ENCODE peak calls at places on chromosomes 11 and 22, in four cellular contexts. Y is GM10248, L is choroid plexus epithelial cell, P is AG09319. U is an unnamed sample.

GRCh38 chr11:79019981-79020380 is 420.8 kb downstream of the TENM4 start:
- DNase-seq in Y (no peak), L (no peak), P (no peak), U (no peak)

GRCh38 chr11:124951341-124951740 is 2.7 kb upstream of the CCDC15 start:
- DNase-seq in Y (no peak), L (no peak), P (no peak), U (no peak)

GRCh38 chr11:117941163-117941707 is 12.0 kb upstream of the TMPRSS13 start:
- DNase-seq in Y (no peak), L (no peak), P (no peak), U (no peak)

GRCh38 chr22:28027453-28028448 is 108.7 kb upstream of the PITPNB start:
- DNase-seq in Y (no peak), L (no peak), P (no peak), U (peak)

GRCh38 chr22:37817705-37818311 is 5.4 kb upstream of the GALR3 start:
- DNase-seq in Y (peak), L (peak), P (peak), U (peak)

GRCh38 chr11:119625206-119625988 is 103.6 kb downstream of the NECTIN1 start:
- DNase-seq in Y (no peak), L (peak), P (no peak), U (no peak)

GRCh38 chr22:20588092-20588842 is 80.9 kb downstream of the MED15 start:
- DNase-seq in Y (no peak), L (no peak), P (no peak), U (no peak)

GRCh38 chr11:93686226-93686625 is 24.7 kb downstream of the CEP295 start:
- DNase-seq in Y (no peak), L (no peak), P (no peak), U (no peak)

GRCh38 chr11:113372317-113372716 is 15.3 kb upstream of the ANKK1 start:
- DNase-seq in Y (no peak), L (no peak), P (no peak), U (no peak)
- TF ChIP-seq CTCF in Y (no peak), L (peak), P (no peak), U (no peak)

GRCh38 chr11:66834539-66834845 is 8.7 kb upstream of the RCE1 start:
- DNase-seq in Y (no peak), L (no peak), P (no peak), U (no peak)
- TF ChIP-seq CTCF in Y (no peak), L (no peak), P (no peak), U (peak)

GRCh38 chr11:73294604-73295003 is 13.5 kb upstream of the ARHGEF17 start:
- DNase-seq in Y (no peak), L (no peak), P (no peak), U (no peak)
- TF ChIP-seq CTCF in Y (no peak), L (no peak), P (no peak), U (no peak)

GRCh38 chr11:68457898-68458249 is 2.7 kb upstream of the PPP6R3 start:
- DNase-seq in Y (peak), L (no peak), P (no peak), U (no peak)

GRCh38 chr11:68461284-68461861 is 821 bp downstream of the PPP6R3 start:
- DNase-seq in Y (peak), L (peak), P (no peak), U (no peak)

GRCh38 chr11:68460741-68461283 is at the start of gene PPP6R3:
- DNase-seq in Y (no peak), L (no peak), P (no peak), U (no peak)

GRCh38 chr11:68457214-68457897 is 3.2 kb upstream of the PPP6R3 start:
- DNase-seq in Y (no peak), L (no peak), P (no peak), U (no peak)

GRCh38 chr11:68459886-68460740 is 439 bp upstream of the PPP6R3 start:
- DNase-seq in Y (peak), L (peak), P (peak), U (peak)
- TF ChIP-seq CTCF in Y (no peak), L (no peak), P (no peak), U (no peak)